ENCODE peak calls at places on chromosome 5, in nine cellular contexts. L, Q, F, T, J, G, P, E and V are unnamed samples.

GRCh38 chr5:167217097-167217743 is 1074.2 kb upstream of the WWC1 start:
- DNase-seq in G (peak; percentile 17), E (no peak), T (no peak), L (no peak), J (no peak), F (no peak), P (no peak), Q (no peak), V (no peak)

GRCh38 chr5:34863947-34864346 is 25.0 kb downstream of the TTC23L start:
- DNase-seq in T (no peak), E (no peak), G (no peak), J (no peak), Q (no peak), F (no peak), L (no peak), P (no peak), V (no peak)

GRCh38 chr5:77015938-77016569 is 14.2 kb upstream of the AGGF1 start:
- DNase-seq in F (no peak), T (no peak), E (peak; percentile 29), P (no peak), G (peak; percentile 83), Q (no peak), L (no peak), J (no peak), V (no peak)

GRCh38 chr5:66840527-66841013 is 244.4 kb downstream of the MAST4 start:
- DNase-seq in Q (no peak), F (no peak), E (no peak), G (no peak), L (no peak), T (no peak), P (no peak), J (peak; percentile 78), V (no peak)

GRCh38 chr5:1209896-1210776 is 8.7 kb downstream of the SLC6A19 start:
- DNase-seq in T (no peak), P (no peak), L (peak; percentile 46), E (no peak), F (no peak), Q (no peak), J (no peak), G (no peak), V (no peak)

GRCh38 chr5:174642816-174643405 is 81.5 kb upstream of the MSX2 start:
- DNase-seq in P (no peak), F (no peak), E (no peak), J (no peak), G (no peak), T (no peak), Q (no peak), L (no peak), V (no peak)

GRCh38 chr5:135834639-135835529 is at the start of gene SLC25A48:
- DNase-seq in P (no peak), F (no peak), J (no peak), G (peak; percentile 42), L (peak; percentile 92), T (peak; percentile 76), Q (peak; percentile 40), E (peak; percentile 89), V (no peak)

GRCh38 chr5:29924107-29924506 is 1269.4 kb upstream of the CDH6 start:
- DNase-seq in E (no peak), G (no peak), F (no peak), P (no peak), J (no peak), Q (no peak), T (no peak), L (no peak), V (no peak)

GRCh38 chr5:57175586-57175985 is 1.7 kb downstream of the GPBP1 start:
- DNase-seq in J (no peak), G (no peak), P (no peak), Q (no peak), E (no peak), L (no peak), F (no peak), T (no peak), V (no peak)

GRCh38 chr5:160467555-160468418 is 46.1 kb downstream of the PTTG1 start:
- DNase-seq in L (peak; percentile 87), F (peak; percentile 41), P (no peak), E (peak; percentile 60), Q (peak; percentile 89), G (peak; percentile 88), T (peak; percentile 90), J (peak; percentile 96), V (peak; percentile 4)

GRCh38 chr5:144598451-144599068 is 427.9 kb downstream of the KCTD16 start:
- DNase-seq in L (peak; percentile 90), J (no peak), T (peak; percentile 69), Q (peak; percentile 44), G (no peak), P (no peak), F (no peak), E (peak; percentile 39), V (peak; percentile 35)

GRCh38 chr5:107466233-107466769 is 204.4 kb downstream of the EFNA5 start:
- DNase-seq in E (peak; percentile 39), G (peak; percentile 93), T (no peak), P (no peak), L (no peak), F (no peak), J (no peak), Q (no peak), V (peak; percentile 9)

GRCh38 chr5:164562271-164562856 is 1056.9 kb downstream of the MAT2B start:
- DNase-seq in P (no peak), G (no peak), Q (no peak), J (no peak), T (no peak), F (no peak), L (no peak), E (no peak), V (no peak)

GRCh38 chr5:172769324-172769597 is 1.7 kb downstream of the DUSP1 start:
- DNase-seq in T (no peak), J (no peak), E (no peak), Q (no peak), F (no peak), P (no peak), G (no peak), L (no peak), V (no peak)

GRCh38 chr5:159240301-159240870 is 22.7 kb upstream of the UBLCP1 start:
- DNase-seq in J (no peak), G (no peak), P (no peak), E (no peak), F (no peak), T (no peak), Q (no peak), L (no peak), V (no peak)

GRCh38 chr5:78367318-78367991 is 7.0 kb downstream of the SCAMP1 start:
- DNase-seq in E (no peak), T (no peak), G (no peak), L (no peak), Q (no peak), F (no peak), P (no peak), J (no peak), V (no peak)

DNA sequence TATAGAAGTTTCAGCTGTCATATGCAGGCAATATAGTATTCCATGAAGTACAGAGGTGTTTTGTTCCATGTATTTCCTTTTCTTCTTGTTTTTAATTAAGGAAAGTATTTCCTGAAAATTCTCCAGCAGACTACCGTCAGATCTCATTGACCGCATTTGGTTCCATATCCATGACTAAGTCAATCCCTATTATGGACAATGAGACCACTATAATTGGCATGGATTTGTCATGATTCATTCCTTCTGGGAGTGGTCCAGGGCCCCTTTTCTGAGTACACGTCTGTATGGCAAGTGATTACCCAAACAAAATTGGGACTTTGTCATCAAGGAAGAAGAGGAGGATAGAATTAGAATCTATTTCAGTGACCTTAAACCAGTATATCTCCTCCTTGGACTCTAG is 283.2 kb upstream of the CLINT1 start:
- DNase-seq in E (no peak), P (no peak), L (no peak), J (no peak), T (no peak), G (no peak), F (no peak), Q (no peak), V (no peak)
- H3K27ac ChIP-seq in E (no peak overlapping the region), P (no peak overlapping the region), L (no peak overlapping the region), J (no peak overlapping the region), T (no peak overlapping the region), G (no peak overlapping the region), F (no peak overlapping the region), Q (no peak overlapping the region), V (no peak overlapping the region)

GRCh38 chr5:101278011-101278687 is 375.1 kb upstream of the ST8SIA4 start:
- DNase-seq in J (no peak), Q (no peak), G (no peak), T (no peak), F (no peak), P (no peak), E (no peak), L (no peak), V (no peak)
- H3K27ac ChIP-seq in J (no peak overlapping the region), Q (no peak overlapping the region), G (no peak overlapping the region), T (no peak overlapping the region), F (no peak overlapping the region), P (no peak overlapping the region), E (no peak overlapping the region), L (no peak overlapping the region), V (no peak overlapping the region)

GRCh38 chr5:10627185-10628115 is 63.6 kb downstream of the ANKRD33B start:
- DNase-seq in F (peak; percentile 35), J (peak; percentile 75), T (peak; percentile 83), E (peak; percentile 99), G (peak; percentile 99), P (peak; percentile 50), L (peak; percentile 82), Q (peak; percentile 82), V (peak; percentile 76)

GRCh38 chr5:10631597-10631996 is 67.7 kb downstream of the ANKRD33B start:
- DNase-seq in P (no peak), F (no peak), J (no peak), G (no peak), E (no peak), T (peak; percentile 42), Q (no peak), L (no peak), V (no peak)

GRCh38 chr5:10630126-10630525 is 66.3 kb downstream of the ANKRD33B start:
- DNase-seq in Q (no peak), T (peak; percentile 40), L (no peak), E (no peak), P (no peak), F (no peak), G (no peak), J (no peak), V (no peak)

GRCh38 chr5:10628601-10629000 is 64.7 kb downstream of the ANKRD33B start:
- DNase-seq in L (no peak), T (no peak), F (no peak), P (no peak), G (no peak), J (no peak), Q (no peak), E (no peak), V (no peak)

DNA sequence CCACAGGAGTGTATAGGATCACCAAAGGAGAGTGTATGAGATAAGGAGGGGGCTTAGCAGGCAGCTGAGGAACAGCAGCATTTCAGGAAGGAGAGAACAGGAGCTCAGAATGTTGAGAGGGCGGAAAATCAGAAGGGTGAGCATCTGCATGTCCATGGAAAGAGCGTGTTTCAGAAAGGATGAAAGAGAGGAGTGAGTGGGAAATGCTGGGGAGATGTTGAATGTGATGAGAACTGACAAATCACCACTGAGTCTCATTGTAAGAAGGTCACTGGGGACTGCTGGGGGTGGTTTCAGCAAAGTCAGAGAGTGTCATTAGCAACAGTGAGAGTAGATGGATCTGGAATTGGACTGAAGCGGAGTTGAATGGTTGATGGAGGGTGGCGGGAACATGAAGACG is 65.8 kb downstream of the ANKRD33B start:
- DNase-seq in L (no peak), F (no peak), J (no peak), P (no peak), G (no peak), Q (no peak), T (peak; percentile 5), E (no peak), V (no peak)
- H3K27ac ChIP-seq in L (no peak overlapping the region), F (no peak overlapping the region), J (peak overlapping the region; percentile 30), P (no peak overlapping the region), G (no peak overlapping the region), Q (no peak overlapping the region), T (no peak overlapping the region), E (no peak overlapping the region), V (no peak overlapping the region)

GRCh38 chr5:177495243-177496060 is 2.0 kb downstream of the PDLIM7 start:
- DNase-seq in T (peak; percentile 72), E (peak; percentile 92), Q (peak; percentile 42), F (no peak), J (no peak), G (peak; percentile 96), P (no peak), L (peak; percentile 77), V (no peak)
- H3K27ac ChIP-seq in T (peak overlapping the region; percentile 81), E (peak overlapping the region; percentile 5), Q (peak overlapping the region; percentile 90), F (peak overlapping the region; percentile 98), J (peak overlapping the region; percentile 69), G (peak overlapping the region; percentile 100), P (no peak overlapping the region), L (peak overlapping the region; percentile 15), V (no peak overlapping the region)